ENCODE peak calls at places on chromosomes 5 and 9, in nine cellular contexts. B is activated CD8-positive, alpha-beta memory T cell treated with anti-CD3 and anti-CD28 coated beads for 4 hours; F is activated CD4-positive, alpha-beta T cell treated with anti-CD3 and anti-CD28 coated beads, Interleukin-2, amount 10 ng/mL, durations not matched to agents 7 days and 5 days; G is 8988T; H is frontal cortex; E is right lobe of liver; K is NCI-H146; M is CD4-positive, alpha-beta T cell; Y is GM12865. Q is an unnamed sample.

GRCh38 chr9:133114451-133114885 is 6.6 kb downstream of the RALGDS start:
- DNase-seq in Y (no peak), B (no peak), K (no peak), M (no peak), H (no peak), E (peak; percentile 90), G (no peak), F (no peak), Q (no peak)

GRCh38 chr9:133276923-133277322 is 1.9 kb upstream of the ABO start:
- DNase-seq in M (no peak), B (no peak), F (no peak), Y (no peak), E (no peak), K (no peak), H (no peak), G (no peak), Q (no peak)

GRCh38 chr9:116280529-116280928 is 126.9 kb downstream of the PAPPA start:
- DNase-seq in Y (no peak), F (no peak), E (no peak), K (no peak), G (no peak), B (no peak), H (no peak), M (no peak), Q (no peak)

GRCh38 chr9:94899464-94900221 is 173.1 kb downstream of the AOPEP start:
- DNase-seq in H (no peak), B (no peak), F (no peak), Y (no peak), E (no peak), K (no peak), M (no peak), G (no peak), Q (no peak)

GRCh38 chr5:41510176-41510831 is at the start of gene PLCXD3:
- DNase-seq in G (peak; percentile 32), H (peak; percentile 33), B (no peak), E (no peak), K (peak; percentile 68), M (no peak), Y (no peak), F (no peak), Q (peak; percentile 32)

GRCh38 chr9:137422668-137423000 is 328 bp downstream of the EXD3 start:
- DNase-seq in G (no peak), F (peak; percentile 27), M (no peak), B (no peak), Y (peak; percentile 46), E (no peak), H (no peak), K (peak; percentile 62), Q (peak; percentile 47)

GRCh38 chr5:76617675-76618074 is 5.5 kb downstream of the F2RL2 start:
- DNase-seq in F (no peak), Y (no peak), K (no peak), E (no peak), B (no peak), M (no peak), H (no peak), G (peak; percentile 14), Q (no peak)

GRCh38 chr9:116342071-116342470 is 188.5 kb downstream of the PAPPA start:
- DNase-seq in B (no peak), G (no peak), M (no peak), E (no peak), Y (no peak), H (no peak), K (peak; percentile 67), F (no peak), Q (no peak)

GRCh38 chr5:10633271-10634049 is 69.6 kb downstream of the ANKRD33B start:
- DNase-seq in F (peak; percentile 48), H (no peak), M (no peak), Y (peak; percentile 82), E (no peak), B (no peak), G (no peak), K (no peak), Q (no peak)

GRCh38 chr9:137317021-137317978 is 15.2 kb upstream of the NRARP start:
- DNase-seq in K (no peak), F (peak; percentile 6), H (no peak), M (no peak), B (no peak), Y (no peak), E (no peak), G (peak; percentile 76), Q (no peak)

GRCh38 chr5:10442581-10442980 is 902 bp downstream of the ROPN1L start:
- DNase-seq in F (no peak), H (no peak), M (no peak), K (no peak), E (no peak), B (no peak), Y (no peak), G (no peak), Q (no peak)

Q was measured in T47D.